ENCODE peak calls at places on chromosomes 16 and 17, in ten cellular contexts. B is CD8-positive, alpha-beta memory T cell; S is cardiac muscle cell; V is RWPE1; F is SK-N-SH; P is heart right ventricle; C is ovary; E is Peyer's patch; Y is neural progenitor cell; O is GM23338. I is an unnamed sample.

GRCh38 chr17:6913608-6914443 is 82.0 kb upstream of the ALOX12 start:
- DNase-seq in B (peak), S (peak), Y (peak), F (peak), C (peak), P (peak), O (peak), V (peak), E (peak), I (peak)

GRCh38 chr17:54944796-54945195 is 23.7 kb downstream of the COX11 start:
- DNase-seq in E (no peak), S (no peak), F (no peak), P (no peak), Y (no peak), V (no peak), C (no peak), B (no peak), O (no peak), I (no peak)

GRCh38 chr16:57042157-57043111 is 49.9 kb upstream of the CPNE2 start:
- DNase-seq in B (peak), P (no peak), C (no peak), V (peak), Y (no peak), F (no peak), O (no peak), E (peak), S (no peak), I (peak)

GRCh38 chr17:80663783-80664206 is 119.2 kb downstream of the RPTOR start:
- DNase-seq in P (no peak), Y (no peak), S (no peak), V (no peak), E (no peak), F (no peak), C (peak), O (no peak), B (no peak), I (peak)

GRCh38 chr17:6070895-6071511 is 824 bp downstream of the WSCD1 start:
- DNase-seq in P (no peak), B (no peak), Y (peak), V (no peak), F (peak), E (no peak), O (peak), C (no peak), S (peak), I (no peak)

GRCh38 chr16:30030011-30030685 is 923 bp downstream of the TLCD3B start:
- DNase-seq in F (peak), C (no peak), Y (peak), V (no peak), E (no peak), S (no peak), O (peak), B (no peak), P (no peak), I (no peak)

GRCh38 chr16:79679334-79679733 is 78.8 kb upstream of the MAF start:
- DNase-seq in V (no peak), B (no peak), Y (no peak), P (no peak), F (no peak), O (no peak), C (no peak), E (no peak), S (no peak), I (no peak)

GRCh38 chr17:17551361-17551760 is 40.1 kb downstream of the PEMT start:
- DNase-seq in O (peak), S (peak), C (no peak), P (peak), B (no peak), V (no peak), Y (peak), E (no peak), F (peak), I (no peak)

GRCh38 chr17:29840884-29841283 is 89.1 kb downstream of the SSH2 start:
- DNase-seq in O (no peak), P (no peak), C (no peak), S (no peak), Y (no peak), F (no peak), B (no peak), E (no peak), V (no peak), I (no peak)

GRCh38 chr17:53227101-53227500 is 595.6 kb upstream of the KIF2B start:
- DNase-seq in P (no peak), F (no peak), B (no peak), O (no peak), Y (no peak), E (no peak), C (no peak), V (peak), S (no peak), I (no peak)

GRCh38 chr17:54172654-54173316 is 350.1 kb downstream of the KIF2B start:
- DNase-seq in F (no peak), C (no peak), P (no peak), Y (peak), S (peak), E (no peak), O (peak), B (no peak), V (peak), I (no peak)

GRCh38 chr17:77996256-77996655 is 37.8 kb downstream of the TNRC6C start:
- DNase-seq in S (no peak), P (no peak), F (no peak), B (no peak), V (no peak), Y (no peak), C (no peak), O (no peak), E (no peak), I (no peak)

GRCh38 chr16:89031715-89032659 is 55.0 kb upstream of the CBFA2T3 start:
- DNase-seq in P (peak), Y (no peak), B (peak), O (no peak), S (no peak), C (no peak), E (peak), F (no peak), V (no peak), I (peak)

DNA sequence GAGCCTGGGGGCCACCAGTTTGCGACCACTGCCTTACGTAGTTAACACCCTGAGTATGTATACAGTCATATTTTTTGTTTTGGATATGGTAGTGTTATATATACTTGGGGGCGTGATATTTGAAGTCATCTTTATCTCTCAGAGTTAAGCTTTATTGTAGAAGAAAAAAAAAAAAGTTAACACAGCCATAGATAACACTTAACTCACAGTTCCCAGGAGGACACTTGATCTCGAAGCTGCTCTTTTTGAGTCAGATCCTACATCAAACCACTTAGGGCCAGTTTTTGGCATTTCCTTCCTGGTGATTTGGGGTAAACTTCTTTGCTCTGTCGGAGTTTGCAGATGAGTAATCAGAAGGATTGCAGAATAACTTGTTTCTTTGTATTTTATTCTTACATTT is 5.8 kb downstream of the ITPRIPL2 start:
- DNase-seq in C (no peak), O (no peak), E (no peak), S (no peak), B (no peak), V (peak), P (no peak), F (no peak), Y (no peak), I (no peak)
- H3K27ac ChIP-seq in C (peak), O (no peak), E (peak), S (no peak), B (peak), V (peak), P (peak), F (peak), Y (no peak), I (no peak)

GRCh38 chr17:75252039-75252816 is 9.2 kb downstream of the GGA3 start:
- DNase-seq in S (no peak), O (no peak), V (no peak), Y (no peak), E (no peak), C (no peak), P (no peak), B (no peak), F (no peak), I (no peak)

GRCh38 chr17:75246404-75246803 is 15.0 kb downstream of the GGA3 start:
- DNase-seq in E (no peak), P (no peak), S (no peak), Y (no peak), V (no peak), F (no peak), C (no peak), B (no peak), O (no peak), I (no peak)

GRCh38 chr17:75245011-75245410 is 16.4 kb downstream of the GGA3 start:
- DNase-seq in V (no peak), C (no peak), P (no peak), E (no peak), Y (no peak), F (no peak), B (no peak), O (no peak), S (no peak), I (no peak)

GRCh38 chr17:75249564-75249963 is 11.8 kb downstream of the GGA3 start:
- DNase-seq in S (no peak), V (no peak), P (no peak), B (no peak), Y (no peak), E (no peak), O (no peak), F (no peak), C (no peak), I (no peak)

GRCh38 chr17:75250009-75250471 is 11.4 kb downstream of the GGA3 start:
- DNase-seq in F (no peak), B (peak), C (no peak), S (no peak), O (no peak), P (no peak), V (peak), E (peak), Y (no peak), I (peak)
- H3K27ac ChIP-seq in F (no peak), B (peak), C (no peak), S (no peak), O (peak), P (peak), V (peak), E (no peak), Y (no peak), I (peak)

GRCh38 chr16:4359914-4360313 is 8.8 kb upstream of the PAM16 start:
- DNase-seq in S (no peak), P (no peak), F (no peak), V (no peak), O (no peak), Y (no peak), B (no peak), C (no peak), E (no peak), I (no peak)

GRCh38 chr16:4358831-4359561 is 7.9 kb upstream of the PAM16 start:
- DNase-seq in Y (peak), S (peak), F (peak), V (peak), E (peak), O (peak), P (peak), C (peak), B (peak), I (peak)

GRCh38 chr16:4361944-4362311 is 9.7 kb upstream of the VASN start:
- DNase-seq in B (no peak), V (no peak), S (no peak), E (no peak), C (peak), O (no peak), Y (no peak), F (no peak), P (no peak), I (no peak)

GRCh38 chr16:4361033-4361943 is 10.2 kb upstream of the PAM16 start:
- DNase-seq in F (no peak), E (no peak), Y (no peak), B (no peak), O (no peak), S (no peak), P (peak), V (no peak), C (peak), I (no peak)

GRCh38 chr16:4360538-4361021 is 9.5 kb upstream of the PAM16 start:
- DNase-seq in E (no peak), F (peak), Y (peak), S (no peak), O (no peak), B (no peak), C (peak), P (peak), V (no peak), I (no peak)
- H3K27ac ChIP-seq in E (no peak), F (no peak), Y (no peak), S (no peak), O (no peak), B (no peak), C (no peak), P (no peak), V (peak), I (no peak)

DNA sequence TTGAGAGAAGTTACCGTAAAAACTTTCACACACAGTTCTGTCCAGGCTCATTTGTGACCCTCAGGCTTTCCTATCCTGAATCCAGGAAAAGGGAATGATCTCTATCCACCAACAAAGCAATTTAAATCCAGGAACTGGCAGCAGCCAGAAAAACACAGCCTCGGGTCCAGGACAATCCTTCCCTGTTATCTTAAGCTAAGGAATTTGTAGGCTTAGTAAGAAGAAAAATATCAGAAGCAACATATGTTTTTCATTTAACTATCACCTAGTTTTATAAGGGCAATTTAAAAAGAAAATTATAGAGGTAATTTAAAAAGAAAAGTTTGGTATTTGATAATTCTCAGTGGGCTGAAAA is 47.1 kb downstream of the TEX2 start:
- DNase-seq in E (no peak), Y (no peak), F (no peak), V (no peak), O (no peak), P (no peak), C (no peak), B (no peak), S (no peak), I (no peak)
- H3K27ac ChIP-seq in E (peak), Y (no peak), F (peak), V (peak), O (peak), P (peak), C (peak), B (no peak), S (peak), I (no peak)

DNA sequence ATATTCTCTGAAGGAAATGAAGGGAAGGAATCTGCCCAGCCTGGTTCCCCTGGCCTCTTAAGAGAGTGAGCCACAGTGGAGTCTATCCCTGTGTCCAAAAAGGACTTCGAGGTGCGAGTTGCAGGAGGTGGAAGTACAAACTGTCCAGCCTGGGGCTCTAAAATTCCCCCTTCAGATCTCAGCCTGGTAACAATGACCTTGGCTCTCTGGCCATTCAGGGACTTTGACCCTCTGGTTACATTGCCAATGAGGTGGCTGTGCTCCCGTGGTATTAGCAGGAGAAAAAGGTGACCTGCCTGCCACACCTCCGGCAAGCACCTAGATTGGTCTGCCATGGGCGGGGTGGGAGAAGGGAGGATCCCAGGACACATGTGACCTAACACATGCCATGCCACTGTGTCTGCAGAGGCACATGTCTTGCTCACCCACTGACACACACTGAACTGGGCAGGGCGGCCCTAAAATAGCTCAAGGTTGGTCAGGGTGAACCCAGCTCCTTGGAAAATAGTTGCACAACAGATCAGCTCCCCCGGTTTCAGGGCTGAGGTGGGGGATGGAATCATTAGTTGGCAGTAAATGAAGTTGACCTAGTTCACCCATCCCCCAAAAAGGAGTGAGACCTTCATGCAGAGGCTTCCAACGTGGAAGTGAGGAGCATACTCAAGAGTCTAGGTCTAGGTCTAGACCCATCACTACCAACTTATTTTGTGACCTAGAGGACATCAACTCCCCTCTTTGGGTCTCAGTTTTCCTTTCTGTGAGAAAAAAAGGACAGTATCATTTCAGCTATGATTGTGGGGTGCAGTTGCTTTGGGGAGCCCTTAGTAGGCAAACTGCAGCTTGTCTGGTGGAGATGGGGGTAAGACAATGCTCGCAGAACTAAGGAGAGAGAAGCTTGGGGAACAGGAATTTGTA is 2.2 kb downstream of the NR1D1 start:
- DNase-seq in O (no peak), Y (no peak), S (no peak), B (no peak), C (peak), E (no peak), V (peak), F (no peak), P (peak), I (no peak)
- H3K27ac ChIP-seq in O (peak), Y (no peak), S (peak), B (peak), C (peak), E (peak), V (peak), F (peak), P (peak), I (peak)

GRCh38 chr17:37146578-37147119 is 197.9 kb downstream of the AATF start:
- DNase-seq in V (no peak), P (no peak), Y (no peak), B (no peak), E (no peak), O (no peak), S (no peak), F (peak), C (no peak), I (no peak)
- H3K27ac ChIP-seq in V (no peak), P (no peak), Y (no peak), B (no peak), E (no peak), O (peak), S (no peak), F (no peak), C (no peak), I (no peak)

GRCh38 chr17:34578656-34579016 is 746 bp upstream of the TMEM132E start:
- DNase-seq in F (no peak), V (no peak), E (no peak), C (no peak), B (no peak), Y (no peak), S (no peak), P (no peak), O (peak), I (no peak)

GRCh38 chr17:34580685-34581445 is 1.5 kb downstream of the TMEM132E start:
- DNase-seq in S (peak), E (no peak), V (no peak), P (no peak), B (no peak), O (peak), Y (peak), C (no peak), F (peak), I (no peak)

GRCh38 chr17:34579979-34580684 is 750 bp downstream of the TMEM132E start:
- DNase-seq in C (no peak), F (peak), B (no peak), P (peak), E (no peak), O (peak), V (no peak), S (peak), Y (peak), I (no peak)

GRCh38 chr17:34578016-34578415 is 1.4 kb upstream of the TMEM132E start:
- DNase-seq in P (no peak), C (no peak), Y (peak), E (no peak), B (no peak), F (no peak), S (peak), O (peak), V (no peak), I (no peak)

GRCh38 chr17:34579017-34579946 is at the start of gene TMEM132E:
- DNase-seq in F (peak), P (peak), O (peak), S (peak), Y (peak), V (no peak), E (peak), C (peak), B (no peak), I (no peak)
- H3K27ac ChIP-seq in F (no peak), P (no peak), O (no peak), S (no peak), Y (no peak), V (no peak), E (no peak), C (no peak), B (no peak), I (no peak)

GRCh38 chr16:2008631-2009301 is 855 bp downstream of the ZNF598 start:
- DNase-seq in S (no peak), E (no peak), C (no peak), V (no peak), O (no peak), B (no peak), P (no peak), Y (no peak), F (peak), I (no peak)
- H3K27ac ChIP-seq in S (peak), E (peak), C (peak), V (peak), O (peak), B (peak), P (peak), Y (no peak), F (peak), I (peak)

DNA sequence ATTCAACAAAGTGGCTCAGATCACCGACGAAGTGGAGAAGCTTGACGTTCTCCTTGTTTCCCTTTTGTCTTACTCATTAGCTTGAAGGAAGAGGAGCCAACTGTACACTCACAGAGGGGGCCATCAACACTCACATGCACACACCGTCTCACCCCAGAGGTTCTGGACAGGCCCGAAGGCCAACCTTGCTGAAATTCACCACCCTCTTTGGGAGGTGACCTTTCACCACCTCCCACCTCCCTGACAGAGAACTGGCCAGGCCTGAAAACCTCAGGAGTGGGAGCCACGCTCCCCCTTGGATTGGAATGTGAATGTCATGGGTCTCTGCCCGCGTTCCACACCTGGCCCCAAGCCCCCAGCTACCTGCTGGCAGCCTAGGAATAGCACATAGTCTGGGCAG is 2.0 kb downstream of the DCXR start:
- DNase-seq in Y (no peak), O (no peak), E (no peak), B (no peak), C (no peak), V (no peak), P (no peak), F (no peak), S (no peak), I (no peak)
- H3K27ac ChIP-seq in Y (no peak), O (no peak), E (no peak), B (no peak), C (no peak), V (peak), P (no peak), F (no peak), S (no peak), I (no peak)